ENCODE peak calls at places on chromosomes 13 and 19, in seven cellular contexts. P is heart right ventricle; U is Peyer's patch; V is CD8-positive, alpha-beta memory T cell; N is GM23338; S is fibroblast of lung; M is trophoblast cell. T is an unnamed sample. For H3K27me3 and H3K4me1, the result is how much of the 10 kb centered on the place peaks cover.

GRCh38 chr13:77409412-77409811 is 82.5 kb upstream of the MYCBP2 start:
- DNase-seq in M (peak), N (peak), U (no peak), P (no peak), S (no peak), V (no peak), T (no peak)

GRCh38 chr13:114166381-114167131 is 12.5 kb upstream of the CFAP97D2 start:
- DNase-seq in S (no peak), N (no peak), U (no peak), V (no peak), P (peak), M (no peak), T (no peak)

GRCh38 chr13:98171806-98172569 is 5.1 kb downstream of the RNF113B start:
- DNase-seq in N (no peak), S (peak), P (peak), U (no peak), M (no peak), V (no peak), T (peak)

GRCh38 chr19:6414793-6415591 is 9.6 kb downstream of the KHSRP start:
- DNase-seq in P (no peak), U (no peak), M (no peak), V (no peak), S (no peak), N (peak), T (no peak)

GRCh38 chr19:45215391-45216191 is 29.6 kb downstream of the EXOC3L2 start:
- DNase-seq in N (peak), M (no peak), P (peak), V (no peak), S (peak), U (no peak), T (no peak)

GRCh38 chr13:77470986-77471385 is 64.5 kb upstream of the SCEL start:
- DNase-seq in V (no peak), S (no peak), M (no peak), P (no peak), N (no peak), U (no peak), T (no peak)

GRCh38 chr13:47256618-47257017 is 359.8 kb upstream of the HTR2A start:
- DNase-seq in V (no peak), S (peak), U (no peak), P (no peak), N (no peak), M (no peak), T (no peak)

GRCh38 chr19:13619203-13619632 is 112.9 kb upstream of the CACNA1A start:
- DNase-seq in V (no peak), M (peak), U (no peak), N (no peak), P (no peak), S (peak), T (no peak)

GRCh38 chr19:5086725-5087439 is 118.0 kb downstream of the KDM4B start:
- DNase-seq in V (no peak), M (no peak), P (no peak), S (no peak), N (peak), U (no peak), T (no peak)

GRCh38 chr19:1412323-1412923 is 5.0 kb downstream of the DAZAP1 start:
- DNase-seq in V (no peak), N (no peak), U (no peak), P (no peak), S (no peak), M (no peak), T (no peak)

GRCh38 chr13:93151277-93151676 is 75.3 kb upstream of the GPC6 start:
- DNase-seq in U (no peak), V (no peak), M (no peak), N (no peak), P (no peak), S (peak), T (no peak)

GRCh38 chr13:20125783-20126165 is 35.1 kb downstream of the GJA3 start:
- DNase-seq in N (no peak), V (no peak), U (no peak), M (no peak), S (no peak), P (no peak), T (no peak)

GRCh38 chr13:20127263-20127562 is 33.6 kb downstream of the GJA3 start:
- DNase-seq in M (no peak), N (no peak), S (no peak), U (no peak), V (no peak), P (no peak), T (no peak)

GRCh38 chr13:20125129-20125782 is 35.6 kb downstream of the GJA3 start:
- DNase-seq in M (peak), N (no peak), U (no peak), V (no peak), S (peak), P (no peak), T (no peak)

GRCh38 chr13:20127563-20128458 is 33.0 kb downstream of the GJA3 start:
- DNase-seq in N (peak), U (peak), V (no peak), M (peak), P (peak), S (peak), T (peak)

DNA sequence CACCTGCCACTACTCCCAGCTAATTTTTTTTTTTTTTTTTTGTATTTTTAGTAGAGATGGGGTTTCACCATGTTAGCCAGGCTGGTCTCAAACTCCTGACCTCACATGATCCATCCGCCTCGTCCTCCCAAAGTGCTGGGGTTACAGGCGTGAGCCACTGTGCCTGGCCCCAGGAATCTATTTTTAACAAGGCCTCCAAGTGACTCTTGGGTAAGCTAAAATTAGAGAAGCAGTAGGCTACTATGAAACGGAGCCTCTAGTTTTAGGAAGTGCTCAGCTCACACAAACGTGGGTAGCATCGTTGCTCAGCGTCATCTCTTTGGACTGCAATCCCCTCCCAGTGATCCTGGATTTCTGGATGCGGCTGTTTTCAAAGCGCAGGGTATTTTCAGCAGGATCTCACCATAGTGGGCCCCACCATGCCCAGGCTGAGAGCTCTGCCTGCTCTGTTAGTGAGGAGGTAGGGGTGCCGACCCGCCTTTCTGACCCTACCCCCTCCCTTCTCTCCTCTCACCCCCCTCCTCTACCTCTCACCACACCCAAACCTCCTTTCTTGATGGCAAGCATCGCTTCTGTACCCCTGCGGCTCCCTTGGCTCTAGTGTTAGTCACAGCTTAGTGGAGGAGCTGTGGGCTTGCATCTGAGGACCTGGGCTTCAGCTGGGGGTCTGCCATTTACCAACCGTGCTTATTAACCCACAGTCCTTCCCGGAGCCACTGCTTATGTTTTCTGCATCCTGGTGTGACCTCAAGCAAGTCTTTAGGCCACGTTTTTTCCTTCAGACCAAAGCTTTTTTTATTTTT is 34.2 kb downstream of the GJA3 start:
- DNase-seq in M (peak), V (no peak), P (peak), U (no peak), S (no peak), N (no peak), T (no peak)
- H3K27me3 ChIP-seq in M (under half), V (under half), P (under half), U (under half), S (under half), N (under half), T (under half)

DNA sequence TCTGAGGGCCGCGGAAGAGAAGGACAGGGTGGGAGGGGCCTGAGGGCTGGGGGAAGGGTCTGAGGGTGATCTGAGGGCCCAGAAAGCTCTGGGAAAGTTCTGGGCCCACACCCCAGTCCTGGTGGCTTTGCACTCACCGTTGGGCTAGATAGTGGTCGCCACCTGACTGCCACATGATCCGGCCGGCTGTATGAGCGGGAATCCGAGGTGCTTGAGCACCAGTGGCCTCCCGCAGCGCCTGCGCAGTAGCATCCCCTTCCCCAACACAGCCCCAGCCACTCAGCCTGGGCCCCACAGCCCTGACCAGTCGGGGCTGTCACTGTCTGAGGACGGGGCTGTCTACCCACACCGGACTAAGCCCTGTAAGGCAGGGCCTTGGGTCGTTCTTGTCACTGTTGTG is 15.0 kb downstream of the PRODH2 start:
- DNase-seq in N (peak), V (no peak), P (no peak), M (no peak), S (no peak), U (no peak), T (peak)
- H3K4me3 ChIP-seq in N (peak), V (no peak), P (no peak), M (no peak), S (no peak), U (peak), T (no peak)

GRCh38 chr13:42274386-42275097 is 2.6 kb downstream of the AKAP11 start:
- DNase-seq in N (no peak), P (no peak), U (no peak), S (no peak), M (no peak), V (no peak), T (no peak)

GRCh38 chr13:42276683-42277082 is 4.7 kb downstream of the AKAP11 start:
- DNase-seq in N (no peak), S (no peak), V (no peak), U (no peak), M (peak), P (no peak), T (no peak)

GRCh38 chr13:42272776-42273175 is 824 bp downstream of the AKAP11 start:
- DNase-seq in N (no peak), V (no peak), M (no peak), S (no peak), U (no peak), P (no peak), T (no peak)

GRCh38 chr13:42275506-42275905 is 3.6 kb downstream of the AKAP11 start:
- DNase-seq in U (no peak), P (no peak), N (no peak), S (no peak), M (peak), V (no peak), T (no peak)

GRCh38 chr13:42275098-42275471 is 3.1 kb downstream of the AKAP11 start:
- DNase-seq in V (no peak), U (no peak), P (no peak), S (no peak), N (no peak), M (peak), T (no peak)
- H3K4me1 ChIP-seq in V (under half), U (under half), P (under half), S (under half), N (under half), M (under half), T (under half)

GRCh38 chr19:3283886-3284657 is 59.6 kb downstream of the CELF5 start:
- DNase-seq in M (no peak), P (no peak), S (no peak), V (no peak), U (no peak), N (no peak), T (no peak)
- H3K27me3 ChIP-seq in M (under half), P (half or more), S (under half), V (under half), U (under half), N (under half), T (under half)

DNA sequence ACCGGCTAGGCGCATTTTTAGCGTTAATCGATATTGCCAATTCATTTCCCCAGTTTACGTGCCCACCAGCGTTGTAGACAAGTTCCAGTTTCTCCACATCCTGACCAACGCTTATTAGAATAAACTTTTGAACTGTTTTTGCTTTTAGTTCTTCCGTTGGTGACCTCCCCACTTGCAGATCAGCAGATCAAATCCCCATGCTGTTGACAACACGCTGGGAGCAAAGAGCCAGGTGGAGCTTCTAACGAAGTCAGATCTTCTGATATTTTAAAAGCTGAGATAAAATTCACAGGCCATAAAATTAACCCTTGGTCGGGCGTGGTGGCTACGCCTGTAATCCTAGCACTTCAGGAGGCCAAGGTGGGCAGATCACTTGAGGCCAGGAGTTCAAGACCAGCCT is 21.2 kb downstream of the RCN3 start:
- DNase-seq in P (no peak), M (no peak), U (no peak), V (no peak), S (no peak), N (no peak), T (no peak)
- H3K4me3 ChIP-seq in P (no peak), M (no peak), U (no peak), V (no peak), S (no peak), N (no peak), T (no peak)

DNA sequence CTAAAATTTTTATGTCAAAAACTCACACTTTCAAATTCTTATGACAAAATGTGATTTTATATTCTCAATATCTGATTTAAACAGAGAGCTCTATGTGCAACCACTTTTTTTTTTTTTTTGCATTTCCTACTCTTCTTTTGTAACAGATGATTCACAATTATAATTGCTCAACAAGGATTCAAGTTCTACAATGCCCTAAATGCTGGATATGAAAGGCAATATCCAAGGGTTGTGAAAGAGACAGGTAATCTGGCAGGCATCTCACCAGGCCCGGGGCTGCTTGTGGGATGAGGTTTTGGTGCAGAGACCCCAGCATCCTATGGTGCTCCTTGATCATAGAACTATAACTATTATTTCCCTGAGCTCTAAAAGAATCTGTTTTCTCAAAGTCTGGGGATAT is 363.6 kb upstream of the NBEA start:
- DNase-seq in P (no peak), N (no peak), V (no peak), M (no peak), U (no peak), S (peak), T (no peak)
- H3K4me1 ChIP-seq in P (under half), N (under half), V (under half), M (under half), U (under half), S (under half), T (under half)

GRCh38 chr19:49515767-49516166 is 3.3 kb downstream of the FCGRT start:
- DNase-seq in S (no peak), V (no peak), U (peak), N (no peak), M (peak), P (peak), T (peak)

GRCh38 chr19:49512970-49513745 is 697 bp downstream of the FCGRT start:
- DNase-seq in S (no peak), N (peak), U (peak), P (peak), V (no peak), M (no peak), T (peak)

GRCh38 chr19:49513746-49514118 is 1.3 kb downstream of the FCGRT start:
- DNase-seq in M (peak), N (no peak), P (no peak), U (peak), S (no peak), V (no peak), T (no peak)

GRCh38 chr19:49518033-49518432 is 5.6 kb downstream of the FCGRT start:
- DNase-seq in V (no peak), N (no peak), M (no peak), P (no peak), U (no peak), S (no peak), T (no peak)

DNA sequence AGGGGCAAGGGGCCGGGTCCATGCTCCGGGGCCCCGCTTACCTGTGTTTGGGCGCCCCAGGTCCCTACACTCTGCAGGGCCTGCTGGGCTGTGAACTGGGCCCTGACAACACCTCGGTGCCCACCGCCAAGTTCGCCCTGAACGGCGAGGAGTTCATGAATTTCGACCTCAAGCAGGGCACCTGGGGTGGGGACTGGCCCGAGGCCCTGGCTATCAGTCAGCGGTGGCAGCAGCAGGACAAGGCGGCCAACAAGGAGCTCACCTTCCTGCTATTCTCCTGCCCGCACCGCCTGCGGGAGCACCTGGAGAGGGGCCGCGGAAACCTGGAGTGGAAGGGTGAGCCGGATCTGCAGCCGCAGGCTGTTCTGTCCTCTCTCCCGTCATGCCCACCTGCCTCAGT is 1.7 kb downstream of the FCGRT start:
- DNase-seq in N (no peak), V (no peak), S (no peak), U (peak), M (peak), P (no peak), T (peak)
- H3K27me3 ChIP-seq in N (under half), V (under half), S (under half), U (under half), M (under half), P (under half), T (under half)

T was measured in upper lobe of right lung.